ENCODE peak calls at places on chromosomes 3 and 15, in five cellular contexts. E, A, P, H and T are unnamed samples.

GRCh38 chr15:61946778-61947177 is 113.5 kb downstream of the VPS13C start:
- DNase-seq in E (no peak), A (no peak), P (no peak), H (peak), T (peak)

GRCh38 chr3:26460975-26461374 is 161.6 kb upstream of the LRRC3B start:
- DNase-seq in E (no peak), A (no peak), P (no peak), H (no peak), T (no peak)

GRCh38 chr3:41169038-41169437 is 30.3 kb upstream of the CTNNB1 start:
- DNase-seq in E (no peak), A (no peak), P (no peak), H (no peak), T (peak)

GRCh38 chr15:71316911-71317310 is 201.6 kb downstream of the THSD4 start:
- DNase-seq in E (no peak), A (no peak), P (no peak), H (no peak), T (no peak)

GRCh38 chr3:145144361-145144760 is 1016.6 kb downstream of the PLOD2 start:
- DNase-seq in E (no peak), A (no peak), P (no peak), H (no peak), T (no peak)

GRCh38 chr3:145857956-145858355 is 303.0 kb downstream of the PLOD2 start:
- DNase-seq in E (no peak), A (no peak), P (no peak), H (no peak), T (peak)

GRCh38 chr15:72117448-72117697 is 577 bp downstream of the MYO9A start:
- DNase-seq in E (peak), A (no peak), P (peak), H (peak), T (peak)

GRCh38 chr3:193948459-193948858 is 187.5 kb upstream of the HES1 start:
- DNase-seq in E (no peak), A (no peak), P (no peak), H (no peak), T (no peak)

GRCh38 chr3:61250784-61251173 is 473 bp downstream of the FHIT start:
- DNase-seq in E (peak), A (no peak), P (no peak), H (peak), T (no peak)

GRCh38 chr3:13700362-13700761 is 151.4 kb downstream of the FBLN2 start:
- DNase-seq in E (no peak), A (no peak), P (no peak), H (no peak), T (no peak)

GRCh38 chr15:57671636-57672035 is 34.9 kb upstream of the POLR2M start:
- DNase-seq in E (no peak), A (no peak), P (no peak), H (no peak), T (no peak)